ENCODE peak calls at places on chromosomes 16 and 17, in eight cellular contexts. U is GM06990, X is uterus, Y is thoracic aorta, Z is Caco-2, D is GM23338, N is heart right ventricle, T is HFF-Myc. F is an unnamed sample.

GRCh38 chr17:63442549-63443035 is 3.5 kb downstream of the CYB561 start:
- DNase-seq in X (no peak), D (no peak), Y (no peak), Z (peak; percentile 31), U (no peak), N (no peak), T (no peak), F (peak; percentile 31)

GRCh38 chr17:72822358-72823023 is 270.0 kb downstream of the SLC39A11 start:
- DNase-seq in D (no peak), N (no peak), T (no peak), U (no peak), X (no peak), Z (no peak), Y (no peak), F (peak; percentile 31)

GRCh38 chr16:68642436-68643064 is 2.6 kb upstream of the CDH3 start:
- DNase-seq in X (peak; percentile 42), N (no peak), D (peak; percentile 95), U (no peak), Z (no peak), Y (no peak), T (no peak), F (no peak)

GRCh38 chr16:87945351-87946042 is 5.7 kb upstream of the BANP start:
- DNase-seq in T (no peak), N (peak; percentile 80), D (peak; percentile 85), U (no peak), Y (no peak), X (peak; percentile 60), Z (peak; percentile 99), F (no peak)

GRCh38 chr17:77737442-77738265 is 220.8 kb upstream of the TNRC6C start:
- DNase-seq in U (no peak), N (no peak), Z (no peak), X (no peak), T (no peak), Y (no peak), D (no peak), F (no peak)

GRCh38 chr16:3170440-3171180 is 17.4 kb upstream of the OR1F1 start:
- DNase-seq in Z (no peak), D (peak; percentile 87), T (no peak), Y (no peak), U (peak; percentile 69), X (no peak), N (no peak), F (peak; percentile 42)

GRCh38 chr16:88071908-88072307 is 120.7 kb downstream of the BANP start:
- DNase-seq in Z (no peak), U (no peak), X (no peak), D (no peak), T (no peak), Y (no peak), N (no peak), F (no peak)

GRCh38 chr16:19235886-19236285 is 49.6 kb upstream of the CLEC19A start:
- DNase-seq in D (no peak), X (no peak), N (no peak), Z (no peak), U (no peak), Y (no peak), T (no peak), F (no peak)

GRCh38 chr17:44956076-44956475 is 8.5 kb upstream of the KIF18B start:
- DNase-seq in N (no peak), U (no peak), T (no peak), X (no peak), D (no peak), Y (no peak), Z (no peak), F (no peak)

GRCh38 chr16:14523632-14524031 is 106.4 kb downstream of the PARN start:
- DNase-seq in Y (no peak), N (no peak), U (no peak), T (no peak), Z (no peak), D (peak; percentile 48), X (no peak), F (no peak)

GRCh38 chr17:32157225-32157624 is 14.9 kb downstream of the RHOT1 start:
- DNase-seq in U (no peak), N (no peak), T (no peak), D (no peak), Y (no peak), Z (no peak), X (no peak), F (no peak)

GRCh38 chr16:56988161-56988947 is 1.0 kb upstream of the NLRC5 start:
- DNase-seq in N (no peak), T (no peak), U (no peak), Y (no peak), Z (no peak), D (no peak), X (peak; percentile 21), F (no peak)

GRCh38 chr17:7716299-7716886 is 1.2 kb upstream of the DNAH2 start:
- DNase-seq in T (no peak), N (no peak), Z (no peak), U (no peak), D (peak; percentile 25), Y (no peak), X (no peak), F (no peak)

GRCh38 chr17:51371732-51372151 is 111.4 kb downstream of the UTP18 start:
- DNase-seq in X (no peak), Z (peak; percentile 67), T (no peak), D (peak; percentile 87), U (peak; percentile 32), Y (no peak), N (no peak), F (peak; percentile 83)
- TF ChIP-seq CTCF in X (peak; percentile 9), Z (peak; percentile 74), T (peak; percentile 57), D (peak; percentile 86), U (peak; percentile 64), Y (no peak), N (peak; percentile 50), F (peak; percentile 73)

DNA sequence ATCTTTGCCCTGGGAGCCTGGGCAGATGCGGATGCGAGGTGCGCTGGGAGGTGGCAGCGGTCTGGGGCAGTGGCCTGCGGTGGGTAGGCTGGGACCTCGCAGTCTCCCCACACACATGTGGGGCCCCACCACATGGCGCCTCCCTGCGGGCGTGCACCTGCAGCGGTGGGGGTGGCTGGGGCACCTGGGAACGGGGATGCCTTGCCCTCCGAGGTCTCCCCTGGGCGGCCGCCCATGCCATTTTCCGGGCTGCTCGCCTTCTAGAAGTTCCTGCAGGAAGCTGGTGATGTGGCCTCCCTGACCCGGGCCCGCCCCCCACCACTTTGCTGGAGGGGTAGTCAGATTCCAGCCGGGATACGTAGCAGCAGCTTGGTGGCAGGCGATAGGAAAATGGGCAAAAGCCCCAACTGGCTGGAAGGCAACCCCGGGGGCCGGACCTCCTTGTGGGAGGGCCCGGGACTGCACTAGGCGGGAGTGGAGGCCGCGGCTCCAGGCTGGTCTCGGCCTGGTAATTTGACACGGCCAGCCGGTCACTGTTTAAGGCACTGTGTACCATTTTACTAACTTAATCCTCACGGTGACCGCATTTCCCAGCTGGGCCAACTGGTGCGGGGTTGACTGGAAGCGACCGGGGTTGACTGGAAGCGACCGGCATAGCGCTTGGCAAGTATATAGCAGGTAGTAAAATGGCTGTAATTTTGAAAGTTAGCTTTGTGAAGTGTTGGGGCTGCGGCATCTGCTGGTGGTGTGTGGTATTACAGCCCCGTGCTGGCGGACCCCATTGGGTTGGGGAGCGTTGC is 38.5 kb downstream of the IGF2BP1 start:
- DNase-seq in Y (no peak), Z (peak; percentile 83), D (peak; percentile 92), X (peak; percentile 53), U (peak; percentile 50), T (no peak), N (peak; percentile 50), F (peak; percentile 64)
- TF ChIP-seq CTCF in Y (peak; percentile 84), Z (peak; percentile 98), D (peak; percentile 90), X (peak; percentile 70), U (peak; percentile 80), T (peak; percentile 74), N (peak; percentile 64), F (peak; percentile 91)

DNA sequence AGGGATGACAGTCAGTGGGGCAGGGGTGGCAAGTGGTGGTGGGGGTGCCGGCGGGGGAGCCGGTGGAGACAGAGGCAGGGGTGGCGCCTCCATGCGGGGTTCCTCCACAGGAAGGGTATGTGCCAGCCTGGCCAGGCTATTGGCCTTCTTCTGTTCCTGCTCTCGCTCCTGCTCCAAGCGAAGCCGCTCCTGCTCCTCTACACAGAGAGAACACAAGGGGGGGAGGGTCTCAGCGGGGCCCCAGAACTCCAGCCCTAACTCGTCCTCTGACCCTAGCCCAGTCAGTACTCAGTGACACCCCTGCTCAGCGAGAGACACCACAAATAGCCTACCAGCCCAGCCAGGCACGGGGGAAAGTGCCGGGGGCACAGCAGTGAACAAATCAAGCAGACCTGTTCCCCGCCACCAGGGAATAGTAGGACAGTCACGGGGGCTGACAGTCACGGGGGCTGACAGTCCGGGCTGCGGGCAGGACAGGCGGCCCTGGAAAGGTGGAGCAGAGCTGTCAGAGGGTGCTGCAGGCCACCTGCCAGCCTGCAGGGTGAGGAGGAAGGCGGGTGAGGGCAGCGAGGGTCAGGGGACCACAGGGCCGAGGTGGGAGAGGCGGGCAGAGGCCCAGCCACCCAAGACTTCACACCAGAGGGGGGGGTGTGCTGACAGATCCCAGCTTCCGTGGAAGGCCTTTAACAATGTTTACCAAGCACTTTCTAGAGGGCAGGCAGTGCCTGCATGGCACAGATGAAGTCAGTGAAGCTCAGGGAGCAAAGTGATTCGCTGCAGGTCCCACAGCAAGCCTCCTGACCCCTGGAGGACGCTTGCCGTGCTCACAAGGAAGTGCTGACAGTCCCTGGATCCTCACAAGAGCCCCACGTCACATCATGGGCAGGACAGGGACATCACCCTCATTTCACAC is 5.3 kb downstream of the MNT start:
- DNase-seq in U (no peak), Y (no peak), D (no peak), X (no peak), T (no peak), N (no peak), Z (no peak), F (peak; percentile 31)
- TF ChIP-seq CTCF in U (no peak), Y (no peak), D (no peak), X (no peak), T (no peak), N (no peak), Z (no peak), F (no peak)

DNA sequence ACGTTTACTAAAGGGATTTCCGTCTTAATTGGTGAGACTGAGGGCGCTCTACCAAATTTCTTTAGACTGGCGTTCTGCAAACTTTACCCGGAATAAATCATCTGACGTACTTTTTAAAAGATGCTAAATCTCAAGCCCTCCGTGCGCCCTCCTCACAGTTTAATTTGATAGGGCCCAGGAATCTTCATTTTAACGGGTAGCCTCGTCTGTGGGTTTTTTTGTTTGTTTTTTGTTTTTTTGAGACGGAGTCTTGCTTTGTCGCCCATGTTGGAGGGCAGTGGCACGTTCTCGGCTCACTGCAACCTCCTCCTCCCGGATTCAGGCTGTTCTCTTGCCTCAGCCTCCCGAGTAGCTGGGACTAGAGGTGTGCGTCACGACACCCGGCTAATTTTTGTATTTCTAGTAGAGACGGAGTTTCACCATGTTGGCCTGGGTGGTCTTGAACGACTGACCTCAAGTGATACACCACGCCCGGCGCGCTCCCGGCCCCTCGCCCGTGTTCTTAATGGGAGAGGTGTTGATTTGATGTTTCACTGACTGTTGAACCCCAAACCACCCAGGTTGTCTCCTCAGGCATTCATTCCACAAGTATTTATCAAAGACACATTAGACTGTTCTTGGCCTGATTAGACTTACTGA is 1.3 kb downstream of the CENPN start:
- DNase-seq in Y (no peak), D (no peak), N (no peak), T (no peak), U (no peak), Z (no peak), X (no peak), F (no peak)
- TF ChIP-seq CTCF in Y (no peak), D (no peak), N (no peak), T (no peak), U (no peak), Z (no peak), X (no peak), F (no peak)